ENCODE peak calls at places on chromosomes 3 and 15, in seven cellular contexts. H is foreskin fibroblast; E is stimulated activated CD8-positive, alpha-beta memory T cell treated with anti-CD3 and anti-CD28 coated beads, Interleukin-4, amount 100 ng/mL, for 1 hour; Z is cerebellum; D is activated CD4-positive, alpha-beta T cell treated with anti-CD3 and anti-CD28 coated beads for 36 hours; M is hepatocyte; B is iPS-NIHi11. X is an unnamed sample.

GRCh38 chr3:50297896-50298725 is 1.1 kb downstream of the HYAL3 start:
- DNase-seq in H (no peak), B (no peak), M (no peak), E (no peak), Z (no peak), D (no peak), X (peak)

GRCh38 chr15:68126415-68126814 is 72.3 kb downstream of the PIAS1 start:
- DNase-seq in B (no peak), H (no peak), D (no peak), M (no peak), Z (no peak), E (no peak), X (no peak)

GRCh38 chr3:196524527-196524926 is 9.4 kb upstream of the SMCO1 start:
- DNase-seq in Z (no peak), H (no peak), D (no peak), E (no peak), M (no peak), B (no peak), X (no peak)

GRCh38 chr15:48939686-48940085 is 24.0 kb downstream of the SHC4 start:
- DNase-seq in D (no peak), E (no peak), Z (no peak), M (peak), H (peak), B (no peak), X (peak)

GRCh38 chr15:58057559-58057958 is 8.0 kb downstream of the ALDH1A2 start:
- DNase-seq in B (no peak), M (no peak), H (no peak), Z (no peak), D (no peak), E (no peak), X (no peak)

GRCh38 chr3:184472723-184473419 is 88.7 kb upstream of the EPHB3 start:
- DNase-seq in B (no peak), D (no peak), M (no peak), H (no peak), E (no peak), Z (no peak), X (no peak)

GRCh38 chr3:28940530-28940929 is 340.3 kb upstream of the RBMS3 start:
- DNase-seq in Z (peak), B (no peak), E (no peak), M (peak), H (peak), D (no peak), X (peak)

GRCh38 chr15:32718082-32718821 is 448 bp downstream of the GREM1 start:
- DNase-seq in M (peak), D (peak), B (peak), H (no peak), E (no peak), Z (no peak), X (peak)

GRCh38 chr15:56031836-56032235 is 38.4 kb upstream of the NEDD4 start:
- DNase-seq in M (no peak), H (no peak), D (no peak), E (no peak), Z (no peak), B (no peak), X (no peak)